ENCODE peak calls at places on chromosomes 2 and 18, in eight cellular contexts. S is sigmoid colon, K is ovary, Y is HCT116, C is transverse colon, V is IMR-90, T is uterus, I is vagina. P is an unnamed sample. For H3K27me3 and H3K4me1, the result is how much of the 10 kb centered on the place peaks cover.

GRCh38 chr2:235238537-235238936 is 255.3 kb upstream of the AGAP1 start:
- DNase-seq in S (peak), K (peak), Y (no peak), C (peak), V (peak), T (peak), I (no peak), P (peak)

GRCh38 chr18:70195852-70196434 is 9.5 kb downstream of the RTTN start:
- DNase-seq in S (no peak), K (no peak), Y (no peak), C (peak), V (peak), T (no peak), I (no peak), P (no peak)

GRCh38 chr2:79294994-79295393 is 135.4 kb upstream of the REG3A start:
- DNase-seq in S (no peak), K (no peak), Y (no peak), C (no peak), V (no peak), T (no peak), I (no peak), P (no peak)

GRCh38 chr18:9240270-9240669 is 94.3 kb upstream of the TWSG1 start:
- DNase-seq in S (no peak), K (no peak), Y (no peak), C (no peak), V (no peak), T (no peak), I (no peak), P (no peak)

GRCh38 chr2:96138146-96139145 is at the start of gene ASTL:
- DNase-seq in S (no peak), K (peak), Y (no peak), C (peak), V (peak), T (no peak), I (no peak), P (no peak)

GRCh38 chr2:133717497-133717896 is 149.2 kb upstream of the NCKAP5 start:
- DNase-seq in S (no peak), K (no peak), Y (no peak), C (no peak), V (no peak), T (no peak), I (no peak), P (no peak)

GRCh38 chr18:13726972-13727331 is 479 bp downstream of the RNMT start:
- DNase-seq in S (peak), K (no peak), Y (no peak), C (peak), V (peak), T (no peak), I (no peak), P (no peak)

GRCh38 chr2:167310442-167310841 is 422.2 kb downstream of the XIRP2 start:
- DNase-seq in S (no peak), K (no peak), Y (no peak), C (no peak), V (no peak), T (no peak), I (no peak), P (no peak)

GRCh38 chr2:188437537-188437936 is 145.9 kb downstream of the GULP1 start:
- DNase-seq in S (no peak), K (no peak), Y (no peak), C (no peak), V (no peak), T (no peak), I (no peak), P (no peak)

GRCh38 chr2:28469304-28469703 is 26.6 kb upstream of the PLB1 start:
- DNase-seq in S (peak), K (no peak), Y (no peak), C (no peak), V (peak), T (no peak), I (no peak), P (no peak)

GRCh38 chr2:100983684-100984310 is 18.3 kb upstream of the RPL31 start:
- DNase-seq in S (peak), K (no peak), Y (no peak), C (no peak), V (no peak), T (no peak), I (no peak), P (no peak)

GRCh38 chr2:19838616-19839015 is 63.2 kb downstream of the TTC32 start:
- DNase-seq in S (no peak), K (no peak), Y (no peak), C (no peak), V (peak), T (no peak), I (no peak), P (no peak)

GRCh38 chr2:217331577-217332139 is 471.8 kb upstream of the TNP1 start:
- DNase-seq in S (no peak), K (no peak), Y (no peak), C (no peak), V (peak), T (no peak), I (no peak), P (no peak)

GRCh38 chr2:3447789-3448317 is 68.4 kb downstream of the TRAPPC12 start:
- DNase-seq in S (no peak), K (no peak), Y (no peak), C (no peak), V (no peak), T (no peak), I (no peak), P (no peak)

GRCh38 chr2:3451926-3452671 is 67.2 kb downstream of the ADI1 start:
- DNase-seq in S (no peak), K (no peak), Y (no peak), C (no peak), V (no peak), T (no peak), I (no peak), P (no peak)

GRCh38 chr2:3450385-3451031 is 68.8 kb downstream of the ADI1 start:
- DNase-seq in S (no peak), K (no peak), Y (no peak), C (no peak), V (no peak), T (peak), I (no peak), P (peak)

GRCh38 chr2:3449106-3449505 is 69.6 kb downstream of the TRAPPC12 start:
- DNase-seq in S (no peak), K (no peak), Y (no peak), C (no peak), V (no peak), T (peak), I (no peak), P (no peak)

DNA sequence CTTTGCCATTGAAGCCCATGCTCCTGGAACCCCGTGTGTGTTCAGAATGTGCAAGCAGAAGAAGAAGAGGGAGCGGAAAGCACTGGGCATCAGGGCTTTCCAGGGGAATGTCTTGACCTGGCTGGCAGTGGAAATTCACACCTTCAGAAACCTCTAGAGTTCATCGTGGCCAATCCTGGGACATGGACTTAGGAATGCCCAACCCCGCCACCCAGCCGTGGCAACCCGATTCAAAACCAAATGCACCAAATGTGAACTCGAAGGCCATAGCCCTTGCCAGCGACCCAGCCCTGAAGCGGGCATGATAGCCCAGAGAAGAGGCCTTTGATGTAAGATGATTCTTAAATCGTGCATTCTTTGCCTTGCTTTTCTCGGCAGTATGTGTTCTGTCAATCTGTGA is 69.4 kb downstream of the ADI1 start:
- DNase-seq in S (no peak), K (no peak), Y (no peak), C (no peak), V (no peak), T (no peak), I (no peak), P (no peak)
- H3K27me3 ChIP-seq in S (under half), K (under half), Y (under half), C (under half), V (under half), T (under half), I (under half), P (under half)

DNA sequence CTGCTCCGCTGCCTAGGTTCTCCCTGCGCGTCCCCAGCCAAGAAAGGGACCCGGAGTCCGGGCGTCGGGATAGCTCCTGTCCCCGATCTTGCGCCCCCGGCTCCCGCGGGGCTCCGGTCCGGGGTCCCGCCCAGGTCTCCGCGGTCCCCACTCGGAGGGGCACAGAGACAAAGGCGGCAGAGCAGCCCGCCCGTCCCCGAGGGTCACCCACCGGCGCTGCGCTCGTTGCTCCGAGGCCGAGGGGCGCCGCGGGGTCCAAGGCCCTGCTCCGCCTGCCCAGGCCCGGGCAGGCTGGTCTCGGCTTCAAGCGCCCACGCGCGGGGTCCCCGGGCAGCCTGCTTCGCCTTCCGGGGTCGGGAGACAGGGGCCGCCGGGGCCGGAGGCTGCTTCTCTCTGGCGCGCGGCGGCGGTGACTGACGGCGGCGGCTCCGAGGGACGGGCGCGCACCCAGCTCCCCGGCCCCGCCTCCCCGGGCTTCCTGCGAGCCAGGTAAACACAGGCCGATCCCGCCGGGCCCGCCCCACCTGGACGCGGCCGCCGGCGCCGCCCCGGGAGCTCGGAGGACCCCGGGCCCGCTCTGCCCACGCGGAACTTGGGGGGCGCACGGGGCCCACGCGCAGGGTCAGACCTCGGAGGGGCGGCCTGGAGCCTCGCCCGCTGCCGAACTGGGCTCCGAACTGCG is at the start of gene MBP:
- DNase-seq in S (peak), K (peak), Y (no peak), C (peak), V (no peak), T (peak), I (no peak), P (peak)
- TF ChIP-seq POLR2A in S (no peak), K (peak), Y (peak), C (peak), V (no peak), T (peak), I (peak), P (no peak)

GRCh38 chr2:11750917-11751316 is 4.5 kb downstream of the LPIN1 start:
- DNase-seq in S (no peak), K (no peak), Y (no peak), C (peak), V (no peak), T (no peak), I (no peak), P (no peak)
- H3K4me1 ChIP-seq in S (under half), K (under half), Y (half or more), C (under half), V (under half), T (under half), I (half or more), P (under half)

DNA sequence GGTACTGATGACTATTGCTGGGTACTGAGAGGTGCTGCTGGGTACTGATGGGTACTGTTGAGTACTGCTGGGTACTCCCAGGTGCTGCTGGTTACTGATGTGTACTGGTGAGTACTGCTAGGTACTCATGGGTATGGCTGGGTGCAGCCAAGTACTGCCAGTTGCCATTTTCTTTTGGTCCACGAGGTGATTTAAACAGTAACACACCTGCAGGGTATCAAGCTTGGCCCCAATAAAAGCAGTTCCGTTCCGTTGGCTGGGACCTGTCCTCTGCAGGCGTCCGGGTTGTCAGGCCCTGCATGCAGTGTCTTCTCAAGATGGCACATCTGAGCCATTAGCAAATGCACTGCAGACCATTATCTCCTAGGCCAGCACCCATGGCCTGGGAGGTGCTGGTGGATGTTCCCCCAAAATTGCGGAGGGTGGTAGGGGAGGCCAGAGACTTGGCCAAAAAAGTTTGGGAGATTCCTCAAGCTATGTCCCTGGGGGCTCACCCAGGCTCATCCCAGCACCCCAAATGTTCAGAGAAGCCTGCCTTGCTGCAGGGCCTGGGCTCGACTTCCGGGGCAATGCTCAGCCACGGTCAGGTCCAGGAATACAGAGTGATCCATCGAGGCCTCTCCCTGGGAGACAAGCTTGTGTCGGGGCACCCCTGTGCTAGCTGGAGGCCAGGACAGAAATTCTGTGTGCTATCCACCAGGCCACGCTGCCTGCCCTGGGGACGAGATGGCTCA is 165.2 kb downstream of the TWIST2 start:
- DNase-seq in S (peak), K (no peak), Y (no peak), C (no peak), V (no peak), T (no peak), I (no peak), P (no peak)
- H3K27me3 ChIP-seq in S (under half), K (under half), Y (under half), C (under half), V (half or more), T (under half), I (under half), P (under half)

DNA sequence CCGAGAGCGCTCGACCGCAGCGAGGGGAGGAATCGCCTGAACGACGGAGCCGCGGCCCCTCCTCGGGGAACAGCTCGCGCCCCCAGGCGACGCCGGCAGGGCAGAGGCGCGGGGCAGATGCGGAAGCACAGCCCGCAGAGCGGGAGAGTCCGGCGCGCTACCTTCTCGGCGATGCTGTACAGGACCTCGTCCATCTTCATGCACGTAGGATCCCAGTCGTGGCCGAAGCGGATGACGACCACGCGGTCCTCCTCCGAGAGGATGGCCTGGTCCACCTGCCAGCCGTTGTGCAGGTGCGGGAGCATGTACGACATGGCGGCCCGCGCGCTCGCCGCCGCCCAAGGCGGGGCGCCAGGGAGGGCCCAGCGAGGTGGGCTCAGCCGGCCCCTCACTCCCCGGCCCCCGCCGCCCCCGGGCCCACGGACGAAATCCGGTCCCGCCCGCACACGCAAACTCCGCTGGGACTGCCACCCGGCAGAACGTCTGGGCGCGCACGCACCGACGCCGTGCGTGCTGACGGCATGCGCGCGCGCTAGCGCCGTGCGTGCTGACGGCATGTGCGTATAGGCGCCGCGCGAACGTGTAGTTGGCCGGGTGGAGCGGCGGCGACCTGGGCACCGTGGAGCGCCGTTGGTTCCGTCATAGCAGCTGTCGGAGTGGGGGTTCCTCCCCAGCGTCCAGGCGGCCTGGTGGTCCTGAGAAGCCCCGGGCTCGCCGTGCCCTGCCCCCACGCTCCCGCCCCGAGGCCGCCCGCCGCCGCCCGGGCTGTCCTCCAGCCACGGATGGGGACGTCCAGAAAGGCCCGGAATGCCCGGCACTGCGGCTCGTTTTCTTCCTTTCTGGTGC is at the start of gene TXNL4A:
- DNase-seq in S (peak), K (peak), Y (no peak), C (peak), V (peak), T (peak), I (no peak), P (peak)
- TF ChIP-seq POLR2A in S (peak), K (peak), Y (peak), C (peak), V (peak), T (peak), I (peak), P (peak)

DNA sequence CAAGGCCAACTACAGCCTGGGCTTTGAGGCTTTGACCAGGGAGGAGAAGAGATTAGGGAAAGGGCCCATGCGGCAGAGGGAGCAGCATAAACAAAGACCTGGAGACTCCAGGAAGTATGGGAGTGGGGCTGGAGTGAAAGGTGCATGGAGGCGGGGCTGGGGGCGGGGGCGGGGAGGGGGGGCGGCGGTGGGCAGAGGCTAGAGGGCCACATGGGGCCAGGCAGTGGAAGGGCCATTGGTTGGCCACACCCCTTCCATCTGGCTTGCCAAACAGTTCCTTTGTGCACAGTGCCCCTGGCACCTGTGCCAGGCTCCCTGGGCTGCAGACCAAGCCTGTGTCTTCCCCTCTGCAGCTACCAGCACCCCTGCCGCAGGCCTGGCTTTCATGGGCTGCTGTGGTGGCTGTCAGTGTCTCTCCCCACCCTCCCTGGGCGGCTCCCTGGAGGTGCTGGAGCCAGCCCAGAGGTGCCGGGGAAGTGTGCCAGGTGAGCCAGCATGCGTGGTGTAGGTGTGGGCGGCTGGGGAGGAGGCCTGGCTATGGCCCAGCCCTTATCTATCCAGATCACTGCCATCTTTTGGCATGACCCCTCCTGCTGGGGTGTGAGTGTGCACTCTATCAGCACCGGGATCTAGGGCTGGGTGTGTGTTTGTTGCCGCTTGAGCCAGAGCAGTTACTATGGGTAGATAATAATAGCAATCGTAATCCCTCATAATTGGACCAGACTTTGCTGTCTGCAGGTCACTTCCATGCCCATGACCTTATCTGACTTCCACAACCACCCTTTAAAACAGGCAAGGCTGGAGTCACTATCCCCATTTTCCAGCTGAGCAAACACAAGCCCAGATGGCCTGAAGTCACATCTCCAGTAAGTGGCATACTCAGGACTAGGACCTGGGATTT is 30.5 kb downstream of the DNMT3A start:
- DNase-seq in S (no peak), K (no peak), Y (peak), C (peak), V (no peak), T (no peak), I (no peak), P (peak)
- H3K4me1 ChIP-seq in S (half or more), K (under half), Y (under half), C (under half), V (under half), T (under half), I (half or more), P (half or more)

GRCh38 chr2:231927566-231927890 is 1.3 kb upstream of the NPPC start:
- DNase-seq in S (peak), K (no peak), Y (no peak), C (no peak), V (no peak), T (no peak), I (no peak), P (no peak)

GRCh38 chr2:231925303-231926179 is 655 bp downstream of the NPPC start:
- DNase-seq in S (peak), K (peak), Y (peak), C (peak), V (peak), T (peak), I (no peak), P (peak)

GRCh38 chr2:231924889-231925275 is 1.3 kb downstream of the NPPC start:
- DNase-seq in S (no peak), K (no peak), Y (no peak), C (no peak), V (no peak), T (no peak), I (no peak), P (no peak)

GRCh38 chr2:231926761-231927565 is 767 bp upstream of the NPPC start:
- DNase-seq in S (peak), K (peak), Y (no peak), C (no peak), V (peak), T (peak), I (no peak), P (no peak)

GRCh38 chr2:231926180-231926741 is at the start of gene NPPC:
- DNase-seq in S (peak), K (peak), Y (no peak), C (no peak), V (peak), T (peak), I (no peak), P (peak)
- H3K27me3 ChIP-seq in S (under half), K (under half), Y (under half), C (half or more), V (half or more), T (under half), I (under half), P (half or more)

GRCh38 chr2:8539743-8540551 is 141.9 kb upstream of the ID2 start:
- DNase-seq in S (no peak), K (no peak), Y (no peak), C (peak), V (no peak), T (no peak), I (no peak), P (peak)
- TF ChIP-seq POLR2A in S (no peak), K (no peak), Y (no peak), C (peak), V (no peak), T (no peak), I (no peak), P (no peak)

GRCh38 chr18:47893047-47893446 is 37.4 kb downstream of the SMAD2 start:
- DNase-seq in S (no peak), K (no peak), Y (no peak), C (no peak), V (no peak), T (no peak), I (no peak), P (no peak)
- H3K4me1 ChIP-seq in S (under half), K (under half), Y (under half), C (under half), V (under half), T (under half), I (under half), P (under half)

GRCh38 chr18:67581178-67581577 is 64.7 kb upstream of the DSEL start:
- DNase-seq in S (no peak), K (no peak), Y (no peak), C (no peak), V (no peak), T (no peak), I (no peak), P (no peak)
- H3K27me3 ChIP-seq in S (under half), K (under half), Y (under half), C (under half), V (under half), T (under half), I (under half), P (under half)

P was measured in heart left ventricle.